ENCODE peak calls at places on chromosomes 4 and X, in four cellular contexts. G is lower lobe of right lung, H is suprapubic skin, S is H9. Z is an unnamed sample.

GRCh38 chrX:131951166-131951565 is 71.9 kb upstream of the STK26 start:
- DNase-seq in H (no peak), S (no peak), G (no peak), Z (no peak)

GRCh38 chrX:110004210-110004609 is 1.3 kb downstream of the TMEM164 start:
- DNase-seq in H (no peak), S (no peak), G (peak; percentile 63), Z (no peak)

GRCh38 chrX:78555401-78555980 is 103.6 kb downstream of the RTL3 start:
- DNase-seq in S (no peak), H (no peak), G (no peak), Z (no peak)

GRCh38 chr4:189838821-189839497 is 101.7 kb upstream of the FRG1 start:
- DNase-seq in H (no peak), G (no peak), S (no peak), Z (no peak)

GRCh38 chrX:86047174-86047991 is at the start of gene CHM:
- DNase-seq in G (peak; percentile 49), H (peak; percentile 75), S (peak; percentile 67), Z (peak; percentile 70)

GRCh38 chrX:25018682-25019081 is 2.9 kb upstream of the ARX start:
- DNase-seq in H (no peak), S (no peak), G (no peak), Z (no peak)

GRCh38 chr4:115489284-115489683 is 375.9 kb upstream of the NDST4 start:
- DNase-seq in H (no peak), S (no peak), G (no peak), Z (no peak)

GRCh38 chr4:146621-147020 is 22.3 kb downstream of the ZNF718 start:
- DNase-seq in H (no peak), S (no peak), G (no peak), Z (no peak)

GRCh38 chrX:110851780-110852179 is 56.2 kb upstream of the CHRDL1 start:
- DNase-seq in S (no peak), G (no peak), H (no peak), Z (no peak)

GRCh38 chrX:152926279-152926678 is 28.4 kb downstream of the ZNF185 start:
- DNase-seq in G (no peak), S (peak; percentile 76), H (no peak), Z (no peak)

GRCh38 chrX:55486736-55487135 is 2.9 kb downstream of the USP51 start:
- DNase-seq in S (no peak), H (no peak), G (no peak), Z (no peak)

GRCh38 chr4:158535130-158535614 is 13.5 kb downstream of the RXFP1 start:
- DNase-seq in H (no peak), S (no peak), G (no peak), Z (no peak)

GRCh38 chrX:40154229-40154852 is 56.6 kb upstream of the BCOR start:
- DNase-seq in G (no peak), S (peak; percentile 71), H (no peak), Z (no peak)

GRCh38 chr4:153808175-153808574 is 19.3 kb upstream of the SFRP2 start:
- DNase-seq in S (no peak), G (no peak), H (no peak), Z (no peak)

GRCh38 chrX:153818571-153819397 is 11.6 kb downstream of the PDZD4 start:
- DNase-seq in H (no peak), S (no peak), G (peak; percentile 54), Z (peak; percentile 73)

GRCh38 chrX:21741869-21742701 is 15.8 kb downstream of the SMPX start:
- DNase-seq in S (no peak), H (no peak), G (no peak), Z (no peak)

GRCh38 chrX:151878574-151878973 is 34.1 kb upstream of the MAGEA4 start:
- DNase-seq in G (no peak), S (no peak), H (no peak), Z (no peak)

GRCh38 chrX:13090261-13091110 is 46.1 kb upstream of the FAM9C start:
- DNase-seq in H (no peak), G (no peak), S (no peak), Z (no peak)

GRCh38 chr4:16682996-16683395 is 215.4 kb downstream of the LDB2 start:
- DNase-seq in H (no peak), S (no peak), G (no peak), Z (no peak)

GRCh38 chr4:153806073-153806472 is 17.2 kb upstream of the SFRP2 start:
- DNase-seq in H (no peak), G (no peak), S (no peak), Z (peak; percentile 67)

GRCh38 chr4:101356928-101357327 is 9.6 kb upstream of the PPP3CA start:
- DNase-seq in H (no peak), G (no peak), S (no peak), Z (no peak)

GRCh38 chr4:53421791-53422190 is 44.4 kb downstream of the FIP1L1 start:
- DNase-seq in S (no peak), G (no peak), H (no peak), Z (no peak)

GRCh38 chr4:54837576-54838140 is 179.9 kb downstream of the KIT start:
- DNase-seq in H (no peak), G (no peak), S (no peak), Z (no peak)

GRCh38 chrX:17464196-17464595 is 89.2 kb downstream of the NHS start:
- DNase-seq in H (no peak), S (no peak), G (no peak), Z (no peak)

GRCh38 chrX:41512394-41512793 is 65.3 kb downstream of the NYX start:
- DNase-seq in G (no peak), S (no peak), H (no peak), Z (no peak)

GRCh38 chr4:78186597-78187543 is 129.7 kb downstream of the FRAS1 start:
- DNase-seq in S (no peak), H (no peak), G (no peak), Z (no peak)

GRCh38 chr4:108834787-108835384 is 72.0 kb upstream of the ETNPPL start:
- DNase-seq in H (no peak), G (no peak), S (no peak), Z (no peak)

GRCh38 chr4:15078682-15079642 is 76.7 kb downstream of the CPEB2 start:
- DNase-seq in G (no peak), S (no peak), H (no peak), Z (no peak)

GRCh38 chr4:102326951-102327350 is 18.3 kb downstream of the SLC39A8 start:
- DNase-seq in H (no peak), G (no peak), S (no peak), Z (no peak)

GRCh38 chr4:169079942-169080827 is 70.1 kb upstream of the CBR4 start:
- DNase-seq in S (no peak), G (peak; percentile 63), H (no peak), Z (no peak)

GRCh38 chr4:109721033-109721432 is 8.8 kb downstream of the PLA2G12A start:
- DNase-seq in S (no peak), G (no peak), H (no peak), Z (no peak)

GRCh38 chr4:174523003-174523693 is 860 bp upstream of the HPGD start:
- DNase-seq in G (no peak), S (no peak), H (no peak), Z (no peak)

DNA sequence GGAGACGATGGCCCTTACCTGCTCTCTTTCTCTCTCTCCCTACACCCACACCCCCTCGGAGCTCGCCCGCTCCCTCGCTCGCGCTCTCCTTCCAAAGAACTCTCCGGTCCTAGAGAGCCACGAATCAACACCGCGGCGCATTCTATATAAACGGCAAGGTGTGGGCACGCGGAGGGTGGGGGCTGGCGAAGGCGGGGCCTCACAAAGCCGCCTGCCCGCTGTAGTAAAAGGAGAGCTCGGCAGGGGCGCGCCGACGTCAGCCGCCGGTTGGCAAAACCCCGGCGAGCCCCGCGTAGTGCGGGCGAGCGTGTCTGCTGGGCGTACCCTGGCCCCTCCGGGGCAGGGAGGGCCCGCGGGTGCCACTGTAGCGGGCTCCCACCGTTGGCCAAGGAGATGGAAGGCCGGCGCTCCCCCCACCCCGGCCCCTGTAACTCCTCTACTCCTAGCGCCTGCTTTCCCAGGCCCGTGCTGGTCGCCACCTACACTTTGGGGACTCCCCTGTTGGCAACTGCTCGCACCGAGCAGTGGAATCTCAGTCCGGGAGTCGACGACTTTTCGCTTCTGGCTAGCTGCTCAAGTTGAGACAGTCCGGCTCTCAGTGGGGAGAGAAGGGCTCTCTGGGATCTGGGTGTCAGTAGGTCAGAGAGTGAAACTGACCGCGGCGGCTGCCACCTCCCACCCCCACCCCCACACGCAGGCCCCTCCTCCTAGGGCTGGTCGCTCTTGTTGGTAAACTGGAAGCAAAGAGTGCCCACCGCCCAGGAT is 325.5 kb upstream of the F9 start:
- DNase-seq in H (no peak), G (peak; percentile 46), S (peak; percentile 73), Z (peak; percentile 77)
- TF ChIP-seq CTCF in H (no peak), G (no peak), S (peak; percentile 36), Z (peak; percentile 47)

DNA sequence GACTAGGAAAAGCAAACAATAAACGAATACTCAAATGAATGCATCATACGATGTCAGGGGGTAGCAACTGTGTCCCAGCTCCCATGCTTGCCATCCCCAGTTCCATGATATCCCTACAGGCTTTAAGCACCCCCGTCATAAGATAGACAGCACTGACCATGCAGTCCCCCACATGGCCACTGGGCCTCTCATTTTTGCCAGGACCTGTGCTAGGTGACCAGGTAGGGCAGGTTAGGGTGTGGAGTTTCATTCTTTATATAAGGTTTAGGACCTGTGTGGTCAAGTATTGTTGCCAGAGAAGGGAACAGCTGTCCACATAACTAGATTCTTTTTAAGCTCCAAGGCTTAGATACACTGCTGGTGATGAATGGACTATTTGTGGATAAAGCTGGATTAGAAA is 9.7 kb downstream of the PPEF2 start:
- DNase-seq in G (no peak), H (no peak), S (peak; percentile 58), Z (no peak)
- TF ChIP-seq CTCF in G (no peak), H (no peak), S (peak; percentile 51), Z (peak; percentile 58)

DNA sequence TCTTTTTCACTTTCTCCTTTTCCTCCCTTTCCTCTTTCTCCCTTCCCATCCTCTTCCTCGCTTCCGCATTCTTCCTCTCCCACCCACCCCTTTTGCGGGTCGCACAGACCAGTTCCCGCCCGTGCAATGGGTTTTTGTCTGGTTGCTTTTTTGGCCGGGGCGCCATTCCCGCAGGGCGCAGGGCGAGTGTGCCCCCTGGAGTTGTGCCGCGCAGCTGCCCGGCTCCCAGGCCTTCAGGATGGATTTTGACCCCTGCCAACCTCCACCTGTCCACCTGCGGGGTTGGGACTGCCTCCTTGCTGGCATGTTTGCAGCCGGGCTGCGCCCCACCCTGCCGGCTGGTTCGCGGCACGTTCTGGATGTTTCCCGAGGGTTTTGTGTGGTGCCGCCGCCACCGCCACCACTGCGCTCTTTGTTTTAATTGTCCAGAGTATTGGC is 578 bp upstream of the SEL1L3 start:
- DNase-seq in H (no peak), G (peak; percentile 66), S (peak; percentile 71), Z (no peak)
- TF ChIP-seq CTCF in H (no peak), G (peak; percentile 47), S (peak; percentile 71), Z (peak; percentile 64)

DNA sequence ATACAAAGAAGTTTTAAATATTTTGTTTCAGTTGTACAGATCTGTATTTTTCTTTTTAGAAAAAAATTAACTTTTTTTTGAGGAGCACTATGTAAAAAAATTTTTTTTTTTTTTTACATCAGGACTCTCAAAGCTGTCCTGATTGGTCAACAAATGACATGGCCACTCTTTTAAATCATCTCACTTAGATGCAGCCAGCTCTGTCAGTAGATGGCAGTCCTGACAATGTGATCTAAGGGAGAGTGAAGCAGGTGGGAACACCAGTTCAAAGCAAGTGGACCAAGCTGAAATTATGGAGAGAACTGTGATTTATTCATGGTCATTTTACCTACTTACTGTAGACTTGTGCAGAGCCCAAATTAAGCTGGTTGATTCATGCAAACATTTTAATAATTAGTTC is 174.6 kb upstream of the GPRIN3 start:
- DNase-seq in S (peak; percentile 39), H (no peak), G (no peak), Z (no peak)
- TF ChIP-seq CTCF in S (peak; percentile 62), H (no peak), G (no peak), Z (peak; percentile 46)

GRCh38 chr4:127155121-127155520 is 477.6 kb upstream of the INTU start:
- DNase-seq in H (no peak), G (no peak), S (no peak), Z (no peak)
- TF ChIP-seq CTCF in H (no peak), G (no peak), S (no peak), Z (no peak)